ENCODE peak calls at places on chromosomes 1 and 21, in four cellular contexts. One of them, this sample, is unnamed.
A peak's percentile ranks its signal among the peaks of the same experiment; 100 is the strongest.

GRCh38 chr1:187037973-187038553 is 209.3 kb downstream of the PLA2G4A start:
- DNase-seq in K562: no peak
- DNase-seq in A549: no peak
- DNase-seq in HepG2: no peak
- DNase-seq in this sample: no peak

GRCh38 chr1:152924191-152924590 is 15.8 kb downstream of the IVL start:
- DNase-seq in K562: no peak
- DNase-seq in HepG2: no peak
- DNase-seq in A549: no peak
- DNase-seq in this sample: no peak

GRCh38 chr21:28579986-28580550 is 412.6 kb downstream of the LTN1 start:
- DNase-seq in A549: no peak
- DNase-seq in HepG2: no peak
- DNase-seq in K562: no peak
- DNase-seq in this sample: no peak

GRCh38 chr1:224433041-224433670 is 1.4 kb downstream of the WDR26 start:
- DNase-seq in A549: no peak
- DNase-seq in HepG2: no peak
- DNase-seq in K562: no peak
- DNase-seq in this sample: no peak

GRCh38 chr1:161676958-161677689 is 14.2 kb downstream of the FCGR2B start:
- DNase-seq in A549: no peak
- DNase-seq in HepG2: peak; percentile 12
- DNase-seq in K562: no peak
- DNase-seq in this sample: no peak

GRCh38 chr1:214135886-214136285 is 145.1 kb upstream of the SMYD2 start:
- DNase-seq in A549: no peak
- DNase-seq in HepG2: no peak
- DNase-seq in K562: no peak
- DNase-seq in this sample: no peak

GRCh38 chr1:205376739-205377138 is 20.0 kb upstream of the KLHDC8A start:
- DNase-seq in HepG2: no peak
- DNase-seq in K562: no peak
- DNase-seq in A549: no peak
- DNase-seq in this sample: no peak

GRCh38 chr1:17272641-17273040 is 23.7 kb downstream of the PADI3 start:
- DNase-seq in K562: no peak
- DNase-seq in HepG2: no peak
- DNase-seq in A549: no peak
- DNase-seq in this sample: no peak

GRCh38 chr1:212157252-212157651 is 121.7 kb downstream of the DTL start:
- DNase-seq in A549: no peak
- DNase-seq in K562: peak; percentile 35
- DNase-seq in HepG2: no peak
- DNase-seq in this sample: no peak

GRCh38 chr1:205072881-205073280 is 11.4 kb downstream of the TMEM81 start:
- DNase-seq in A549: no peak
- DNase-seq in HepG2: no peak
- DNase-seq in K562: no peak
- DNase-seq in this sample: no peak

GRCh38 chr21:44428281-44428942 is 26.9 kb upstream of the LRRC3 start:
- DNase-seq in HepG2: peak; percentile 26
- DNase-seq in K562: peak; percentile 85
- DNase-seq in A549: peak; percentile 20
- DNase-seq in this sample: no peak

GRCh38 chr1:225572422-225572821 is 80.5 kb downstream of the ENAH start:
- DNase-seq in HepG2: no peak
- DNase-seq in A549: peak; percentile 8
- DNase-seq in K562: no peak
- DNase-seq in this sample: no peak

GRCh38 chr1:115815694-115816093 is 25.2 kb downstream of the NHLH2 start:
- DNase-seq in HepG2: no peak
- DNase-seq in A549: no peak
- DNase-seq in K562: no peak
- DNase-seq in this sample: no peak

GRCh38 chr1:203402609-203403337 is 51.9 kb upstream of the FMOD start:
- DNase-seq in HepG2: no peak
- DNase-seq in K562: no peak
- DNase-seq in A549: no peak
- DNase-seq in this sample: no peak

GRCh38 chr1:117818456-117818855 is 111.0 kb downstream of the GDAP2 start:
- DNase-seq in A549: no peak
- DNase-seq in K562: no peak
- DNase-seq in HepG2: no peak
- DNase-seq in this sample: no peak

GRCh38 chr1:21225065-21225464 is 48.4 kb upstream of the EIF4G3 start:
- DNase-seq in A549: no peak
- DNase-seq in K562: no peak
- DNase-seq in HepG2: no peak
- DNase-seq in this sample: no peak

DNA sequence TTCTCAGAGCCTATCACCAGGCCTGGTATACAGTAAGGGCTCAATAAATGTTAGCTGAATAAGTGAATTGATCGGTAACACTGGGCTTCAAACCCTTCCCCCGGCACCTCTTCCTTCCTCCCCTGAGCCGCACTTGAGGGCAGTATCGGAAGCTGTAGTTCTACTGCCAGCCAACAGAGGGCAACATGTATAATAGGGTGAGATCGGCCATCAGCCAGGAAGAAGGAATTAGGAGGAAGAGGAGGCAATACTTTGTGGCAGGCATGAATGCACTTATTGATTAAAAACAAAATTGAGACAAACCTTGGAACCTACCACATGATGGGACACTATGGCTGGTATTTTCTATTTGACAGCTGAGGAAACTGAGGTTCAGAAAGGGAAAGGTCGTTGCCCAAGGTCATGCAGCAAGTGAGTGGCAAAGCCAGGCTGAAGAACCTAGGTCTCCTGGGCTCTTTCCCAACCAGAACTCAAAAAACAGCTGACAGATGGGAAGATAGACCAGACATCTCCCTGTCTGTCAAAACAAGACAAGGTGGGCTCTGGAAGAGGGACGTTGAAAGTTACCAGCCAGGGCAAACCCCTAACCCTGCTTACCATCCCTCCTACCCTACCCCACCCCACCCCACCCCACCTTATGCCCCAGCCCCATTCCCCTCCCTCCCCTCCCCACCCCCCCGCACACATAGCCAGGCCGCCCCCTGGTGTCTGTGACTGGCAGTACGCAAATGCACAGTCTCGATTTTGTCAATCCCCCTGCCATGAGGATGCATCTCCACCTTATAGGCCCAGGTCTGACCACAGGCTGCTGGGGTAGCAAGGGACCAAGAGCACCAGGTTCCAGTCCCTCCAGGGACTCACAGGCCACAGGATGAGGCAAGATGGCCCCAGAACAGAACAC is 107.3 kb upstream of the RUNX3 start:
- DNase-seq in A549: peak; percentile 60
- DNase-seq in HepG2: peak; percentile 41
- DNase-seq in K562: peak; percentile 81
- DNase-seq in this sample: no peak
- TF ChIP-seq CHD4 in A549: no peak
- TF ChIP-seq CHD4 in HepG2: no peak
- TF ChIP-seq CHD4 in K562: no peak
- TF ChIP-seq CHD4 in this sample: no peak

GRCh38 chr1:33222381-33222780 is 33.9 kb upstream of the ZNF362 start:
- DNase-seq in HepG2: no peak
- DNase-seq in A549: no peak
- DNase-seq in K562: no peak
- DNase-seq in this sample: no peak
- TF ChIP-seq CHD4 in HepG2: no peak
- TF ChIP-seq CHD4 in A549: no peak
- TF ChIP-seq CHD4 in K562: no peak
- TF ChIP-seq CHD4 in this sample: no peak

GRCh38 chr1:25699501-25700089 is 83.0 kb downstream of the MAN1C1 start:
- DNase-seq in HepG2: no peak
- DNase-seq in K562: no peak
- DNase-seq in A549: no peak
- DNase-seq in this sample: no peak
- TF ChIP-seq CHD4 in HepG2: no peak
- TF ChIP-seq CHD4 in K562: no peak
- TF ChIP-seq CHD4 in A549: no peak
- TF ChIP-seq CHD4 in this sample: no peak

GRCh38 chr1:57889686-57890360 is 466.0 kb upstream of the DAB1 start:
- DNase-seq in HepG2: no peak
- DNase-seq in A549: no peak
- DNase-seq in K562: no peak
- DNase-seq in this sample: no peak
- TF ChIP-seq CHD4 in HepG2: no peak
- TF ChIP-seq CHD4 in A549: no peak
- TF ChIP-seq CHD4 in K562: no peak
- TF ChIP-seq CHD4 in this sample: no peak

GRCh38 chr1:31122779-31123178 is 57.3 kb upstream of the PUM1 start:
- DNase-seq in HepG2: no peak
- DNase-seq in A549: no peak
- DNase-seq in K562: no peak
- DNase-seq in this sample: no peak
- TF ChIP-seq CHD4 in HepG2: no peak
- TF ChIP-seq CHD4 in A549: no peak
- TF ChIP-seq CHD4 in K562: no peak
- TF ChIP-seq CHD4 in this sample: no peak

DNA sequence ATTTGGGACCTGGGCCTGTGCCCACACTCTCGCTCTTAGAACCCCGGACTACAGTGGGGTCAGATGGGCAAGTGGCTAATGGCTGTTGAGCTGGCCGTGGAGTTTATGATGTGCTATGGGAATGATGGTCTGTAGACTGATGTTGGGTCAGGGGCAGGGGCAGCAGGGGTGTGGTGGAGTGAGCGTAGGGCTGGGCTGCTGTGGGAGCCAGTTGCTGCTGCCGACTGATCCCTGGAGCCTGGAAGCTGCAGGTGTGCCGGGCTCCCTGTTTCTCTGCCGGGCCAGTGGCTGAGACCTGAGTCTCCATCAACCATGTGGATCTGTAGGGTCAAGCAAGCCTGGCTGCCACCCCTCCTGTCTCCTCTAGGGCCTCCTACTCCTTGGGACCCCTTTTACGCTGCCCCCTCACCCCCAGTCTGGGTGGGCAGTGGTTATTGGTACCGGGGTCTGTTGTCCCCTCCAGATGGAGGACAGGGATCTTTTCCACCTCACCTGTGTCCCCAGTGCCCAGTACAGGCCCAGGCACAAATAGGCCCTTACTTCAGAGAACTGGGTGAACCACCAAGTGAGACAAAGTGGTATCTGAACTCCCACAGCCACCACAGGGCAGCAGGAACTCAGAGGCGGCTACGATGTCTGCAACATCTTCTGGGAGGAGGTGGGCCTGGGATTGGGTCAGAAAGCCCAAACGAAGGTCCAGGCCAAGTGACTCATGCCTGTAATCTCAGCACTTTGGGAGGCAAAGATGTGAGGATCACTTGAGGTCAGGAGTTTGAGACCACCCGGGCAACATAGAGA is 5.1 kb downstream of the PODN start:
- DNase-seq in HepG2: no peak
- DNase-seq in A549: no peak
- DNase-seq in K562: no peak
- DNase-seq in this sample: no peak
- TF ChIP-seq CHD4 in HepG2: no peak
- TF ChIP-seq CHD4 in A549: no peak
- TF ChIP-seq CHD4 in K562: no peak
- TF ChIP-seq CHD4 in this sample: no peak

GRCh38 chr1:241749041-241749798 is 97.1 kb downstream of the WDR64 start:
- DNase-seq in A549: no peak
- DNase-seq in HepG2: no peak
- DNase-seq in K562: no peak
- DNase-seq in this sample: no peak
- TF ChIP-seq CHD4 in A549: no peak
- TF ChIP-seq CHD4 in HepG2: no peak
- TF ChIP-seq CHD4 in K562: no peak
- TF ChIP-seq CHD4 in this sample: no peak

GRCh38 chr1:39957299-39958020 is 2.5 kb downstream of the MFSD2A start:
- DNase-seq in HepG2: no peak
- DNase-seq in K562: no peak
- DNase-seq in A549: no peak
- DNase-seq in this sample: no peak

GRCh38 chr1:39958801-39959200 is 3.9 kb downstream of the MFSD2A start:
- DNase-seq in HepG2: no peak
- DNase-seq in K562: no peak
- DNase-seq in A549: no peak
- DNase-seq in this sample: no peak

GRCh38 chr1:39962450-39962825 is 7.5 kb downstream of the MFSD2A start:
- DNase-seq in HepG2: no peak
- DNase-seq in A549: no peak
- DNase-seq in K562: no peak
- DNase-seq in this sample: no peak

GRCh38 chr1:39959651-39960333 is 4.8 kb downstream of the MFSD2A start:
- DNase-seq in A549: no peak
- DNase-seq in HepG2: no peak
- DNase-seq in K562: no peak
- DNase-seq in this sample: no peak

GRCh38 chr1:39960461-39960958 is 5.6 kb downstream of the MFSD2A start:
- DNase-seq in HepG2: no peak
- DNase-seq in A549: no peak
- DNase-seq in K562: peak; percentile 41
- DNase-seq in this sample: peak; percentile 58
- TF ChIP-seq CHD4 in HepG2: no peak
- TF ChIP-seq CHD4 in A549: no peak
- TF ChIP-seq CHD4 in K562: no peak
- TF ChIP-seq CHD4 in this sample: no peak

GRCh38 chr21:32004281-32004680 is 131.5 kb downstream of the HUNK start:
- DNase-seq in K562: no peak
- DNase-seq in HepG2: no peak
- DNase-seq in A549: no peak
- DNase-seq in this sample: no peak

GRCh38 chr21:31999810-32000468 is 127.1 kb downstream of the HUNK start:
- DNase-seq in A549: no peak
- DNase-seq in K562: no peak
- DNase-seq in HepG2: no peak
- DNase-seq in this sample: no peak

DNA sequence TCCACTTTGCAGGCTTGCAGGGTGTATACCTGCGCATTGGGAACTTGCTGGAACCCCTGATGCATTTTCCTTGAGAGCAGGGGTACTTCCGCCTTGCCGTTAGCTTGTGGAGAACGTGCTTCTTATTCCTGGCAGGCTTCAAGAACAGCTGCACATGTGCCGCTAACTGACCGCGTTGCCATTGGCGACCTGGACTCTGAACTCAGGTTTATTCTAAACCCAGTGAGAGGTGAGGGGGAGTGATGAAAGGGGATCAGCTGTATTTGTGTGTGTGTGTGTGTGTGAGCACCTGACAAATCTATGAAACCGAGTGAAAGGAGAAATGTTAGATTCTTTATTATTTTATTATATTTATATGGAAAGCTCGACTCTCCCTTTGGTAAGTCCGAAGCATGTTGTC is 128.6 kb downstream of the HUNK start:
- DNase-seq in HepG2: peak; percentile 76
- DNase-seq in K562: no peak
- DNase-seq in A549: no peak
- DNase-seq in this sample: no peak
- TF ChIP-seq CHD4 in HepG2: no peak
- TF ChIP-seq CHD4 in K562: no peak
- TF ChIP-seq CHD4 in A549: no peak
- TF ChIP-seq CHD4 in this sample: no peak